ENCODE peak calls at places on chromosomes 2 and 18, in ten cellular contexts. Y is endothelial cell of umbilical vein, G is DND-41, X is neural progenitor cell, H is H9, O is HepG2, S is IMR-90, I is GM23248, A is PC-3, J is GM12878. U is an unnamed sample.

GRCh38 chr2:147378403-147378802 is 466.4 kb upstream of the ACVR2A start:
- DNase-seq in Y (no peak), G (no peak), X (no peak), H (no peak), O (no peak), S (no peak), I (no peak), A (no peak), J (no peak), U (no peak)

GRCh38 chr2:166413255-166413654 is 37.5 kb upstream of the SCN9A start:
- DNase-seq in Y (no peak), G (no peak), X (no peak), H (no peak), O (no peak), S (peak; percentile 69), I (peak; percentile 62), A (no peak), J (no peak), U (no peak)

GRCh38 chr2:27182346-27182745 is 29.5 kb upstream of the ATRAID start:
- DNase-seq in Y (no peak), G (no peak), X (no peak), H (no peak), O (no peak), S (peak; percentile 85), I (peak; percentile 79), A (no peak), J (no peak), U (no peak)

GRCh38 chr2:222672068-222672401 is 577 bp downstream of the MOGAT1 start:
- DNase-seq in Y (no peak), G (no peak), X (no peak), H (no peak), O (no peak), S (no peak), I (no peak), A (no peak), J (no peak), U (no peak)

GRCh38 chr18:71951021-71951420 is 593.1 kb downstream of the CBLN2 start:
- DNase-seq in Y (no peak), G (no peak), X (peak; percentile 29), H (no peak), O (no peak), S (no peak), I (no peak), A (no peak), J (no peak), U (no peak)

GRCh38 chr2:234495801-234496441 is 960 bp downstream of the ARL4C start:
- DNase-seq in Y (peak; percentile 54), G (peak; percentile 56), X (peak; percentile 55), H (peak; percentile 39), O (no peak), S (peak; percentile 32), I (peak; percentile 57), A (peak; percentile 24), J (no peak), U (peak; percentile 49)

GRCh38 chr2:71240794-71241193 is 13.9 kb upstream of the PAIP2B start:
- DNase-seq in Y (no peak), G (no peak), X (no peak), H (no peak), O (no peak), S (no peak), I (no peak), A (no peak), J (no peak), U (no peak)

GRCh38 chr2:70887550-70888229 is 48.0 kb upstream of the ATP6V1B1 start:
- DNase-seq in Y (no peak), G (no peak), X (peak; percentile 93), H (peak; percentile 86), O (no peak), S (no peak), I (no peak), A (no peak), J (no peak), U (no peak)

GRCh38 chr2:39313575-39313974 is 69.8 kb upstream of the CDKL4 start:
- DNase-seq in Y (no peak), G (no peak), X (no peak), H (no peak), O (no peak), S (peak; percentile 75), I (peak; percentile 87), A (peak; percentile 29), J (no peak), U (no peak)

GRCh38 chr18:3411854-3412268 is 38.1 kb upstream of the TGIF1 start:
- DNase-seq in Y (peak; percentile 4), G (no peak), X (no peak), H (peak; percentile 45), O (no peak), S (no peak), I (peak; percentile 33), A (no peak), J (no peak), U (no peak)

GRCh38 chr18:5142131-5142530 is 54.9 kb downstream of the AKAIN1 start:
- DNase-seq in Y (no peak), G (no peak), X (no peak), H (no peak), O (no peak), S (no peak), I (no peak), A (no peak), J (no peak), U (no peak)

DNA sequence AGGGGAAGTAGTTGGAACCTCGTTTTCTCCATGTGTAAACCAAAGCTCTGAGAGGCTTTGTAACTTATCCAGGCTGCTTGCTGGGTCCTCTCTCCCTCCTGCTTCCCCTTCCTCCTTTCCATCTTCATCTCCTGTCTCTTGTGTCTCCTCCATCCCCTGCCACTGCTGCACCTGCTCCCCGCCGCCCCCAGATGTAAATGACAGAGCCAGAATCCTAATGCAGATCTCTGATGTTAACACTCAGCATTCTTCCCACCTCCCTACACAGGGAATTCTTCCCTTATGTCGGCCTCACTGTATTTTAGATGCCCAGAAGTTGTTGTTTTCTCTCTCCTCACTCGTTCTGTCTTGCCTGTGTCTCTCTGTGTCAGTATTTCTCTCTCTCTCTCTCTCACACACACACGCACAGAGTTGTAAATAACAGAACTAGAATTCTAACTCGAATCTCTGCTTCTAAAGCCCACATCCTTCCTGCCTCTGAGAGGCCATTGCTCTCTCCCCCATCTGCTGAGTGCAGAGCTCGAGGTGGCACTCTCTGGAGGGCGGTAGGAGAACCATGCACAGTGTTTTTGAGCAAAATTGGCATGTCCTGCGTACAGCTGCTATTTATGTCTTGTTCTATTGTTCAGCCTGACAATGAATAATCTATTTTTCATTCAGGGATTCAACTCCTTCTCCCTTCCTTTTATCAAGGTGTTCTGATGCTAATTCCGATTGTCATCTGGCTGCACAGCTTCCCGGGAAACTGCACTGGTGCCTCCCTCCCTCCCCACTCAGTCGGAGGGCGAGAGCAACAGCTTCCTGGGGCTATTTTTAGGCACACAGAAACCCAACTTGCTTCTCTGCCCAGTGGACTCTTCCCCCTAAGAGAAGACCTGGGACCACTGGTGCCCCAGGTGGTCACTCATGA is 219.9 kb downstream of the SH3RF3 start:
- DNase-seq in Y (peak; percentile 46), G (peak; percentile 82), X (no peak), H (no peak), O (no peak), S (no peak), I (no peak), A (no peak), J (no peak), U (no peak)
- H2AFZ ChIP-seq in Y (no peak overlapping the region), G (peak overlapping the region; percentile 60), X (peak overlapping the region; percentile 48), H (no peak overlapping the region), O (no peak overlapping the region), S (no peak overlapping the region), I (no peak overlapping the region), A (no peak overlapping the region), J (no peak overlapping the region), U (no peak overlapping the region)

GRCh38 chr2:240783819-240784621 is 36.0 kb downstream of the KIF1A start:
- DNase-seq in Y (no peak), G (no peak), X (no peak), H (no peak), O (no peak), S (no peak), I (no peak), A (no peak), J (no peak), U (no peak)
- H3K9me3 ChIP-seq in Y (no peaks in the 10 kb centered on the region), G (no peaks in the 10 kb centered on the region), X (no peaks in the 10 kb centered on the region), H (no peaks in the 10 kb centered on the region), O (no peaks in the 10 kb centered on the region), S (peaks cover 3% of the 10 kb centered on the region), I (no peaks in the 10 kb centered on the region), A (no peaks in the 10 kb centered on the region), J (no peaks in the 10 kb centered on the region), U (no peaks in the 10 kb centered on the region)

DNA sequence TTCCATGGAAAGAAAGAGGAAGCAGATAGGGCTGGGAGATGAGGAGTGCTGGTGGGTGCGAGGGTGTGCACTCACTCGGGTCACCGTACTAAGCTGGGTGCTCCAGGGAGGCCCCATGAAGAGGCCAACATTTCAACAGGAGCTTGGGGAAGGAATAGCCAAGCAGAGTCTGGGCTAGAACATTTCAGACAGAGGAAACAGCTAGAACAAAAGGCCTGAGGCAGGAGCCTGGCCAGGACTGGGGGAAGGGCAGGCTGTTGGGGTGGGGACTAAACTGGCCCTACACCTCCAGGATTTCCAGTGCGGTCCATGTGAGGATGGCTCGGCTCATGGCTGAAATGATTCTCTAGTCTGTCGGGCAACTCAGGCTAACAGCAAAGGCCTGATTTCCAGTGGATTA is 90.8 kb downstream of the ZFP36L2 start:
- DNase-seq in Y (no peak), G (no peak), X (no peak), H (no peak), O (no peak), S (no peak), I (no peak), A (no peak), J (no peak), U (no peak)
- H3K4me1 ChIP-seq in Y (peaks cover 17% of the 10 kb centered on the region), G (peaks cover 100% of the 10 kb centered on the region), X (peaks cover 39% of the 10 kb centered on the region), H (peaks cover 2% of the 10 kb centered on the region), O (peaks cover 58% of the 10 kb centered on the region), S (peaks cover 9% of the 10 kb centered on the region), I (peaks cover 8% of the 10 kb centered on the region), A (peaks cover 16% of the 10 kb centered on the region), J (peaks cover 62% of the 10 kb centered on the region), U (peaks cover 86% of the 10 kb centered on the region)

GRCh38 chr18:49639643-49640361 is 77.9 kb downstream of the LIPG start:
- DNase-seq in Y (no peak), G (no peak), X (no peak), H (no peak), O (no peak), S (no peak), I (no peak), A (no peak), J (no peak), U (no peak)
- H2AFZ ChIP-seq in Y (no peak overlapping the region), G (no peak overlapping the region), X (peak overlapping the region; percentile 65), H (no peak overlapping the region), O (no peak overlapping the region), S (no peak overlapping the region), I (no peak overlapping the region), A (no peak overlapping the region), J (no peak overlapping the region), U (no peak overlapping the region)

DNA sequence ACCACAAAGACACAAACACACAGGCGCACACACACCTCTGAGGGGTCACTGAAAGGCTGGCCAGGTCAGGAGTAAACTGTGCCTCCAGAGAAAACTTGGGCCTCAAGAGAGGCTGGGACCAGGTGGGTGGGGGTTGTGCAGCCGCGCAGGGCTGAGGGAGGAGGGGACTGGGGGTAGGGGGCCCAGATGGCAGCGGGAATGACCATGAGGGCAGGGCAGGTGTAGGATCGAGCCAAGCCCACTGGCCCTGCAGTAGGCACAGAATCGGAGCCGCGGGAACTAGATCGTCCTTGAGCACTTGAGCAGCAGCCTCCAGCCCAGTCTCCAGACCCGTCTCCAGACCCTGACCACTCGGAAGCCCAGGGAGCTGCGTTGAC is 36.8 kb downstream of the ANKMY1 start:
- DNase-seq in Y (no peak), G (no peak), X (no peak), H (no peak), O (no peak), S (no peak), I (no peak), A (no peak), J (no peak), U (no peak)
- H3K9me3 ChIP-seq in Y (peaks cover 5% of the 10 kb centered on the region), G (peaks cover 17% of the 10 kb centered on the region), X (no peaks in the 10 kb centered on the region), H (peaks cover 17% of the 10 kb centered on the region), O (peaks cover 13% of the 10 kb centered on the region), S (peaks cover 16% of the 10 kb centered on the region), I (no peaks in the 10 kb centered on the region), A (peaks cover 9% of the 10 kb centered on the region), J (peaks cover 13% of the 10 kb centered on the region), U (peaks cover 32% of the 10 kb centered on the region)

U was measured in OCI-LY7.